ENCODE peak calls at places on chromosomes 7 and 10, in six cellular contexts. X is prostate gland, W is upper lobe of right lung, N is heart left ventricle, J is PC-9, Z is endodermal cell. P is an unnamed sample.

GRCh38 chr7:150368884-150369739 is 490 bp downstream of the REPIN1 start:
- DNase-seq in W (peak; percentile 84), N (peak; percentile 89), X (peak; percentile 45), J (peak; percentile 57), Z (peak; percentile 94), P (peak; percentile 67)

GRCh38 chr7:149569025-149569725 is 71.6 kb upstream of the ZNF746 start:
- DNase-seq in Z (peak; percentile 85), W (no peak), N (no peak), X (no peak), J (no peak), P (no peak)

GRCh38 chr7:24283900-24284698 is at the start of gene NPY:
- DNase-seq in J (no peak), Z (peak; percentile 66), X (no peak), N (no peak), W (no peak), P (no peak)

GRCh38 chr10:93816123-93816747 is 58.5 kb downstream of the LGI1 start:
- DNase-seq in N (peak; percentile 64), X (peak; percentile 51), Z (peak; percentile 92), W (peak; percentile 78), J (peak; percentile 53), P (peak; percentile 71)

GRCh38 chr7:47785923-47786556 is 162.2 kb downstream of the PKD1L1 start:
- DNase-seq in J (peak; percentile 43), N (no peak), Z (no peak), W (no peak), X (no peak), P (no peak)

GRCh38 chr10:131682271-131682962 is 218.4 kb upstream of the PPP2R2D start:
- DNase-seq in W (peak; percentile 38), J (no peak), Z (no peak), X (no peak), N (no peak), P (no peak)

GRCh38 chr10:97534746-97535367 is 36.1 kb downstream of the UBTD1 start:
- DNase-seq in W (no peak), J (no peak), X (no peak), N (no peak), Z (peak; percentile 88), P (no peak)

GRCh38 chr10:36188054-36188453 is 546.0 kb upstream of the FZD8 start:
- DNase-seq in Z (peak; percentile 57), N (no peak), W (no peak), J (no peak), X (no peak), P (no peak)

GRCh38 chr10:24722131-24722675 is 1.5 kb downstream of the ARHGAP21 start:
- DNase-seq in X (no peak), J (no peak), Z (no peak), N (no peak), W (no peak), P (no peak)

GRCh38 chr10:89389254-89389653 is 3.2 kb upstream of the IFIT1 start:
- DNase-seq in J (no peak), W (no peak), Z (no peak), N (no peak), X (no peak), P (no peak)

GRCh38 chr7:130394421-130395188 is 14.3 kb downstream of the CPA1 start:
- DNase-seq in J (no peak), Z (no peak), N (no peak), X (no peak), W (no peak), P (no peak)

GRCh38 chr10:99708428-99709010 is 23.4 kb downstream of the COX15 start:
- DNase-seq in J (no peak), W (no peak), X (no peak), Z (no peak), N (no peak), P (no peak)

DNA sequence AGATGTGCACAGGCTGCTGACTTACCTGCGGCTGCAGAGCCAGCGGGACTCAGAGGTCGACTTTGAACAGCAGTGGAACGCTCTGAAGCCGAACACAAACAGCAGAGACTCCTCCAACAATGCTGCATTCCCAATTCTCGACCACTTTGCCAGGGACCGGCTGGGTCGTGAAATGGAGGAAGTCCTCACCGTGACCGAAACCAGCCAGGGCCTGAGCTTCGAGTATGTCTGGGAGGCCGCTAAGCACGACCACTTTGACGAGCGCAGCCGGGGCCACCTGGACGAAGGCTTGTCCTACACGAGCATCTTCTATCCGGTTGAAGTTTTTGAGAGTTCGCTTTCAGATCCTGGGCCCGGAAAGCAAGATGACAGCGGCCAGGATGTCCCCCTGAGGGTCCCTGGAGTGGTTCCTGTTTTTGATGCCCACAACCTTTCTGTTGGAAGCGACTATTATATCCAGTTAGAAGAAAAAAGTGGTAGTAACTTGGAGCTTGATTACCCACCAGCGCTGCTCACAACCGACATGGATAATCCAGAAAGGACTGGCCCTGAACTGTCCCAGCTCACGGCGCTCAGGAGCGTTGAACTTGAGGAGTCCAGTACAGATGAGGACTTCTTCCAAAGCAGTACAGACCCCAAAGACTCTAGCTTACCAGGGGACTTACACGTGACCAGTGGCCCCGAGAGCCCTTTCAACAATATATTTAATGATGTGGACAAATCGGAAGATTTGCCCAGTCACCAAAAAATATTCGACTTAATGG is 19.4 kb upstream of the BHLHA15 start:
- DNase-seq in X (no peak), W (no peak), N (no peak), J (no peak), Z (no peak), P (peak; percentile 10)
- H3K36me3 ChIP-seq in X (no peaks in the 10 kb centered on the region), W (peaks cover 62% of the 10 kb centered on the region), N (peaks cover 88% of the 10 kb centered on the region), J (peaks cover 13% of the 10 kb centered on the region), Z (peaks cover 58% of the 10 kb centered on the region), P (peaks cover 17% of the 10 kb centered on the region)

GRCh38 chr7:76392531-76393115 is 16.9 kb downstream of the SSC4D start:
- DNase-seq in Z (no peak), N (no peak), W (no peak), J (no peak), X (no peak), P (no peak)
- H3K27ac ChIP-seq in Z (no peak overlapping the region), N (peak overlapping the region; percentile 84), W (peak overlapping the region; percentile 92), J (peak overlapping the region; percentile 37), X (peak overlapping the region; percentile 85), P (peak overlapping the region; percentile 77)

GRCh38 chr7:2539031-2540028 is 16.0 kb downstream of the BRAT1 start:
- DNase-seq in N (peak; percentile 64), Z (peak; percentile 40), J (no peak), W (no peak), X (no peak), P (no peak)
- H3K36me3 ChIP-seq in N (peaks cover 60% of the 10 kb centered on the region), Z (peaks cover 5% of the 10 kb centered on the region), J (peaks cover 11% of the 10 kb centered on the region), W (peaks cover 58% of the 10 kb centered on the region), X (peaks cover 14% of the 10 kb centered on the region), P (no peaks in the 10 kb centered on the region)

DNA sequence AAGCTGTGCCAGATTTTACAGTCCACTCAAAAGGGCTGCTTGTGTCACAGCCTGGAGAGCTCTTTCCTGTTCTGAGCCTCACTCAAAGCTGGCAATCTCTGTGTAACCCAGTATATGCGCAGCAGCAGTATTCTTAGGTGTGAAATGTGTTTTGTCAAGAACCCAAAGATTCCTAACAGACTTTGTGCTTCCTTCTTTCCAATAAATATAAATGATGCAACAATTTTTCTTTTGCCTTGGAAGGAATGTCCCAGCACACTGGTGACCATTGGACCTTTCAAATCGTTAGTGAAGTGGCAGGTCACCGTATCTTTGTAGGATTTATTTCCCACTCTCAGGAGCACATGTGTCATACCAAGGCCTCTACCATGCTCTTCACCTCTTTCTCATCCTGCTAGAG is 5.6 kb upstream of the ZC3HAV1 start:
- DNase-seq in N (no peak), X (no peak), J (no peak), Z (no peak), W (no peak), P (no peak)
- H3K27ac ChIP-seq in N (no peak overlapping the region), X (no peak overlapping the region), J (no peak overlapping the region), Z (no peak overlapping the region), W (no peak overlapping the region), P (no peak overlapping the region)

GRCh38 chr7:82528577-82529305 is 85.2 kb upstream of the CACNA2D1 start:
- DNase-seq in J (no peak), X (no peak), W (no peak), Z (no peak), N (no peak), P (no peak)

GRCh38 chr7:82530361-82530760 is 86.8 kb upstream of the CACNA2D1 start:
- DNase-seq in X (no peak), N (no peak), Z (peak; percentile 63), W (no peak), J (no peak), P (no peak)

GRCh38 chr7:82521906-82522445 is 78.4 kb upstream of the CACNA2D1 start:
- DNase-seq in N (no peak), J (no peak), W (no peak), Z (no peak), X (no peak), P (no peak)

GRCh38 chr7:82527831-82528230 is 84.3 kb upstream of the CACNA2D1 start:
- DNase-seq in J (peak; percentile 67), X (no peak), W (no peak), Z (no peak), N (no peak), P (no peak)
- H3K36me3 ChIP-seq in J (no peaks in the 10 kb centered on the region), X (no peaks in the 10 kb centered on the region), W (no peaks in the 10 kb centered on the region), Z (no peaks in the 10 kb centered on the region), N (no peaks in the 10 kb centered on the region), P (no peaks in the 10 kb centered on the region)

GRCh38 chr10:6202684-6203330 is at the start of gene PFKFB3:
- DNase-seq in X (peak; percentile 95), N (peak; percentile 99), W (peak; percentile 98), J (peak; percentile 73), Z (peak; percentile 99), P (peak; percentile 94)

GRCh38 chr10:6202098-6202683 is 541 bp upstream of the PFKFB3 start:
- DNase-seq in N (no peak), W (peak; percentile 72), J (no peak), X (no peak), Z (no peak), P (peak; percentile 47)

GRCh38 chr10:6204341-6205191 is 1.8 kb downstream of the PFKFB3 start:
- DNase-seq in N (no peak), X (peak; percentile 69), J (peak; percentile 45), Z (peak; percentile 66), W (peak; percentile 88), P (peak; percentile 43)

GRCh38 chr10:6204063-6204340 is 1.3 kb downstream of the PFKFB3 start:
- DNase-seq in X (no peak), W (peak; percentile 88), J (no peak), Z (peak; percentile 79), N (peak; percentile 79), P (peak; percentile 59)

DNA sequence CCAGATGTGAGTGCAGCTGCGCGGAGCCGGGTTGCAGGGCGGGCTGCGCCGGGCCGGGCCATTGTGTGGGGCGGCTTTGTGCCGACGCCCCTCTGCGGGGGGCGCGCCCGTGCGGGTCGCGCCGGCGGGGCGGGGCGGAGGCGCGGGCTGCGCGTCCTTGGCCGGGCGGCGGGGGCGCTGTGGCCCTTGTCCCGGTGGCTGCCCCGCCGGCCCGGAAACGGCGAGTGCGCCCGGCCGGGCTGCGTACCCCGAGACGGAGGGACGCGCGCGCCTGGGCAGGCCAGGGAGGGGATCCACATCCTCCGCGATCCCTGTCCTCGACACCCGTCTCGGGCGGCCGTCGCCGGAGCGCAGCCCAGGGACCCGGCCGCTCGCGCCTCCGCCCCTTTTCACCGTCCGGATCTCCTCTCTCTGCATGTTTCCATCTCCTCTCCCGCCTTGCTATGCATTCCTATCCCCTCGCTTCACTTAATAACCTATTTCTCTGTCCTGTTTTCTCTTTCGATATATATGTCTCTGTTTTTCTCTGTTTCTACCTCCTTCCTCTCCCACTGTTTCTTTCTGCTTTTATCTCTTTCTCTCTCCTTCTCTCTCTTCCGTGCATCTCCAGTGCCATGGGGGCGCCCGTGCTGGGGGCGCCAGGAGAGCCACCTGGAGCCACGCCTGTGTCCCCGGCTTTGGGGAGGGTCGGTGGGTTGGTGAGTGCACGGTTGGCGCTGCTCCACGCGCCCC is 765 bp downstream of the PFKFB3 start:
- DNase-seq in W (peak; percentile 84), X (peak; percentile 38), N (peak; percentile 81), J (no peak), Z (peak; percentile 88), P (peak; percentile 58)
- H3K27ac ChIP-seq in W (peak overlapping the region; percentile 92), X (peak overlapping the region; percentile 86), N (peak overlapping the region; percentile 95), J (peak overlapping the region; percentile 55), Z (peak overlapping the region; percentile 98), P (peak overlapping the region; percentile 92)